ENCODE peak calls at places on chromosomes 5 and 9, in four cellular contexts. F, E, O and J are unnamed samples. For H3K4me1, the result is how much of the 10 kb centered on the place peaks cover.

GRCh38 chr5:33649801-33650482 is 209.2 kb downstream of the TARS1 start:
- DNase-seq in F (no peak), E (peak), O (no peak), J (no peak)

GRCh38 chr5:102421647-102422046 is 77.2 kb downstream of the SLCO6A1 start:
- DNase-seq in F (no peak), E (peak), O (no peak), J (peak)

GRCh38 chr5:40799248-40799647 is 1.1 kb upstream of the PRKAA1 start:
- DNase-seq in F (no peak), E (no peak), O (no peak), J (no peak)

GRCh38 chr5:11672385-11673085 is 231.7 kb downstream of the CTNND2 start:
- DNase-seq in F (no peak), E (no peak), O (no peak), J (no peak)

GRCh38 chr9:99000480-99001395 is 57.0 kb downstream of the COL15A1 start:
- DNase-seq in F (peak), E (peak), O (peak), J (no peak)

GRCh38 chr5:97208714-97209113 is 25.7 kb upstream of the RIOK2 start:
- DNase-seq in F (no peak), E (no peak), O (no peak), J (no peak)

GRCh38 chr5:15933481-15934207 is 245.9 kb downstream of the MARCHF11 start:
- DNase-seq in F (no peak), E (no peak), O (no peak), J (no peak)

GRCh38 chr9:37100317-37100716 is 20.1 kb upstream of the ZCCHC7 start:
- DNase-seq in F (no peak), E (no peak), O (no peak), J (no peak)

GRCh38 chr9:137728444-137729311 is 109.9 kb downstream of the EHMT1 start:
- DNase-seq in F (no peak), E (no peak), O (no peak), J (no peak)
- H3K4me1 ChIP-seq in F (under half), E (under half), O (under half), J (under half)

GRCh38 chr5:7668627-7669026 is 182.3 kb downstream of the CFAP90 start:
- DNase-seq in F (no peak), E (no peak), O (no peak), J (no peak)

GRCh38 chr5:7664208-7664607 is 186.7 kb downstream of the CFAP90 start:
- DNase-seq in F (no peak), E (no peak), O (no peak), J (no peak)

GRCh38 chr5:7663808-7664207 is 187.1 kb downstream of the CFAP90 start:
- DNase-seq in F (no peak), E (no peak), O (no peak), J (no peak)

GRCh38 chr5:7668161-7668560 is 182.8 kb downstream of the CFAP90 start:
- DNase-seq in F (no peak), E (no peak), O (no peak), J (no peak)

DNA sequence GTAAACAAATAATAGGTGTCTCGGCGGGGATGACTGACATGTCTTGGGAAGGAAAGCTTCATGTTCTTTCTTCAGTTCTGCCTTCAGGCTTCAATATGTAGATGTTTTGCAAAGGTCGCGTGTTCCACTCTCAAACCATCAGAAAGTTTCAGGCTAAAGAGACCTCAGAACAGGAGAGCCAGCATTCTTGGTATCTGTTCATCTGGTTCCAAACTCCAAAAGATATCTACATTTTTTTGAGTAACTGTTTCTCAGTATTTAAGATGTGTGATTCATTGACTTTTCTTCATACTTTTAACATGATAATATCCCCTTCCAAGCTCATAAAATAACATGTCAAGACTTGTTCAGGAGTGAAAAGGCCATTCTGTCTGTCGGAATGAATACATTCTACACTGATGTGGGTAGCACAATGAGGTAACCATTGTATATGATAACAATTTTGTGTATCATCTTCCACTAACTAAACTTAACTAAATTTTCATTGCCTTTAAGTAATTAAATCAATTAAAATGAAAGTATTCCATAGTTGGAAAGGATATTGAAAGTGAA is 183.6 kb downstream of the CFAP90 start:
- DNase-seq in F (no peak), E (no peak), O (no peak), J (no peak)
- H3K4me3 ChIP-seq in F (no peak), E (no peak), O (no peak), J (no peak)

GRCh38 chr5:23506329-23507236 is 826 bp upstream of the PRDM9 start:
- DNase-seq in F (no peak), E (peak), O (peak), J (no peak)
- TF ChIP-seq CTCF in F (no peak), E (peak), O (peak), J (no peak)

GRCh38 chr5:151082274-151082902 is 1.6 kb upstream of the TNIP1 start:
- DNase-seq in F (no peak), E (peak), O (peak), J (peak)
- H3K4me1 ChIP-seq in F (half or more), E (under half), O (half or more), J (under half)

GRCh38 chr5:42876375-42876844 is 64.7 kb upstream of the SELENOP start:
- DNase-seq in F (no peak), E (peak), O (no peak), J (no peak)
- H3K4me3 ChIP-seq in F (no peak), E (no peak), O (no peak), J (no peak)

DNA sequence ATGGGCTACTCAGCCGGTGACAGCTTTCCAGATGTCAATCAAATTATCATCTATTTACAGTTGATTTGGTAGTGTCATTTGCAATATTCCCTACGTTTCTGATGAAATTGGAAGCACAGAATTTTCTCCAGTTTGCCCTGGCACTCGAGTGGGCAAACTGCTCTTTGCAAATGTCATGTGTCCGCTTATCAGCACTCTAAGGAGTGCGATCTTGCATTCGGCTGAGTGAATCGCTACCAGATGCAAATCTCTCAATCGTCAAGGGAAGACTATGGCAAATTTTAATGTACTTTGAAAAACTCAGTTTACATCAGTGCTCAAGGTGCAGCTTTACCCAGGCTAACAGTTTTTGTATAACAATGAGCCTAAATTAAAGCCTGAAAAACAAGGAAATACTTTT is 66.8 kb downstream of the BNC2 start:
- DNase-seq in F (no peak), E (no peak), O (no peak), J (no peak)
- TF ChIP-seq CTCF in F (no peak), E (no peak), O (no peak), J (no peak)

GRCh38 chr5:134409321-134409720 is 2.4 kb downstream of the CDKN2AIPNL start:
- DNase-seq in F (no peak), E (no peak), O (no peak), J (no peak)
- H3K4me1 ChIP-seq in F (under half), E (under half), O (under half), J (under half)